ENCODE peak calls at places on chromosomes 6 and 20, in nine cellular contexts. H is Peyer's patch, G is HT1080, M is ovary, E is osteocyte, A is stomach, V is amniotic stem cell, K is WTC11, R is adrenal gland. Y is an unnamed sample.

GRCh38 chr6:1426416-1426815 is 37.0 kb downstream of the FOXF2 start:
- DNase-seq in K (no peak), H (no peak), V (no peak), R (no peak), G (no peak), A (no peak), E (no peak), M (no peak), Y (no peak)

GRCh38 chr20:63502671-63503172 is 3.8 kb upstream of the EEF1A2 start:
- DNase-seq in M (no peak), H (no peak), A (no peak), G (no peak), E (no peak), V (no peak), K (no peak), R (no peak), Y (no peak)

GRCh38 chr6:28858963-28859362 is 64.8 kb downstream of the TRIM27 start:
- DNase-seq in G (peak; percentile 11), A (no peak), R (no peak), E (no peak), M (no peak), H (no peak), V (no peak), K (no peak), Y (no peak)

GRCh38 chr20:51935003-51935358 is 132.7 kb upstream of the SALL4 start:
- DNase-seq in M (no peak), E (no peak), R (no peak), K (no peak), G (no peak), H (no peak), V (no peak), A (no peak), Y (no peak)

GRCh38 chr20:53403029-53403428 is 190.6 kb downstream of the ZNF217 start:
- DNase-seq in H (no peak), G (no peak), E (no peak), A (no peak), K (no peak), M (no peak), V (no peak), R (no peak), Y (no peak)

GRCh38 chr6:49541210-49541724 is 9.2 kb upstream of the C6orf141 start:
- DNase-seq in G (peak; percentile 85), R (no peak), V (no peak), K (no peak), M (no peak), H (no peak), A (no peak), E (no peak), Y (peak; percentile 88)

GRCh38 chr6:128857806-128858205 is 25.1 kb upstream of the LAMA2 start:
- DNase-seq in V (no peak), R (no peak), G (no peak), K (no peak), A (no peak), H (no peak), E (no peak), M (no peak), Y (no peak)

GRCh38 chr20:46720776-46721425 is 11.5 kb downstream of the SLC2A10 start:
- DNase-seq in H (no peak), A (no peak), M (no peak), E (no peak), V (no peak), K (no peak), G (peak; percentile 20), R (no peak), Y (no peak)

GRCh38 chr20:63566395-63567131 is 7.5 kb downstream of the HELZ2 start:
- DNase-seq in E (no peak), V (no peak), K (no peak), R (no peak), A (no peak), M (no peak), G (no peak), H (no peak), Y (no peak)

GRCh38 chr6:122033564-122034181 is 365.8 kb upstream of the HSF2 start:
- DNase-seq in K (no peak), R (no peak), H (no peak), V (peak; percentile 76), M (no peak), A (no peak), E (no peak), G (peak; percentile 31), Y (no peak)

GRCh38 chr20:44495257-44495656 is 19.6 kb downstream of the TTPAL start:
- DNase-seq in K (no peak), M (no peak), A (no peak), H (no peak), E (no peak), G (peak; percentile 69), R (no peak), V (no peak), Y (peak; percentile 93)

GRCh38 chr6:15312500-15312899 is 66.6 kb downstream of the JARID2 start:
- DNase-seq in M (no peak), G (peak; percentile 71), R (no peak), E (no peak), V (no peak), K (no peak), A (no peak), H (no peak), Y (no peak)

GRCh38 chr6:73579389-73579788 is 58.6 kb upstream of the EEF1A1 start:
- DNase-seq in R (peak; percentile 25), H (no peak), E (no peak), A (no peak), K (peak; percentile 23), M (peak; percentile 52), G (no peak), V (no peak), Y (no peak)

GRCh38 chr6:157981395-157982296 is at the start of gene SYNJ2:
- DNase-seq in H (peak; percentile 94), A (peak; percentile 88), E (peak; percentile 93), V (peak; percentile 63), G (peak; percentile 61), K (peak; percentile 75), R (peak; percentile 76), M (peak; percentile 87), Y (peak; percentile 48)

GRCh38 chr20:63084563-63084927 is 77.8 kb upstream of the BHLHE23 start:
- DNase-seq in H (peak; percentile 14), M (peak; percentile 15), K (peak; percentile 10), R (peak; percentile 3), V (no peak), G (no peak), E (peak; percentile 83), A (no peak), Y (no peak)

GRCh38 chr6:13495818-13496217 is 8.4 kb upstream of the GFOD1 start:
- DNase-seq in K (no peak), E (no peak), G (no peak), R (no peak), V (no peak), M (no peak), A (no peak), H (no peak), Y (no peak)

GRCh38 chr6:44224154-44224977 is 971 bp downstream of the SLC29A1 start:
- DNase-seq in H (no peak), R (no peak), A (no peak), K (peak; percentile 39), E (no peak), V (no peak), M (no peak), G (peak; percentile 63), Y (no peak)

GRCh38 chr6:80029442-80029841 is 25.0 kb downstream of the TTK start:
- DNase-seq in H (no peak), K (no peak), G (no peak), E (no peak), V (no peak), M (no peak), A (no peak), R (no peak), Y (no peak)

GRCh38 chr6:31836676-31837611 is 9.4 kb downstream of the HSPA1B start:
- DNase-seq in R (no peak), G (no peak), A (no peak), V (no peak), M (no peak), H (no peak), K (no peak), E (no peak), Y (no peak)

GRCh38 chr6:153001767-153002612 is 519 bp downstream of the MTRF1L start:
- DNase-seq in H (no peak), K (no peak), G (peak; percentile 19), M (no peak), R (peak; percentile 15), V (no peak), A (no peak), E (no peak), Y (no peak)

GRCh38 chr6:10745116-10745515 is 2.5 kb upstream of the TMEM14B start:
- DNase-seq in K (no peak), E (no peak), A (no peak), G (no peak), R (no peak), M (no peak), H (no peak), V (no peak), Y (no peak)

GRCh38 chr20:36162272-36162966 is 7.9 kb downstream of the EPB41L1 start:
- DNase-seq in A (no peak), R (peak; percentile 72), V (no peak), M (no peak), H (no peak), K (no peak), E (no peak), G (no peak), Y (no peak)

GRCh38 chr6:26295691-26296555 is 69.1 kb upstream of the BTN3A2 start:
- DNase-seq in E (no peak), A (peak; percentile 30), H (peak; percentile 74), R (no peak), K (no peak), V (peak; percentile 66), G (peak; percentile 92), M (no peak), Y (peak; percentile 76)

GRCh38 chr6:31918069-31918725 is 9.3 kb upstream of the C2 start:
- DNase-seq in E (no peak), A (no peak), K (no peak), H (no peak), G (peak; percentile 31), M (no peak), R (no peak), V (no peak), Y (no peak)

GRCh38 chr20:36574278-36575065 is 1.1 kb downstream of the TGIF2 start:
- DNase-seq in M (peak; percentile 91), G (peak; percentile 36), A (peak; percentile 51), H (peak; percentile 69), K (peak; percentile 67), E (no peak), V (no peak), R (peak; percentile 54), Y (no peak)

GRCh38 chr6:27156874-27157460 is 90.5 kb upstream of the PRSS16 start:
- DNase-seq in K (no peak), M (no peak), A (no peak), R (no peak), G (peak; percentile 24), E (no peak), V (no peak), H (no peak), Y (no peak)

GRCh38 chr6:162251257-162251656 is 476.3 kb downstream of the PRKN start:
- DNase-seq in V (no peak), M (no peak), G (peak; percentile 16), E (no peak), K (peak; percentile 26), A (no peak), R (no peak), H (no peak), Y (no peak)

GRCh38 chr6:4059115-4059777 is 19.7 kb downstream of the FAM217A start:
- DNase-seq in M (no peak), A (no peak), H (no peak), R (no peak), E (no peak), K (no peak), G (peak; percentile 95), V (peak; percentile 83), Y (peak; percentile 71)

GRCh38 chr20:37356961-37357371 is 11.0 kb downstream of the SRC start:
- DNase-seq in H (peak; percentile 41), G (no peak), A (no peak), E (no peak), M (peak; percentile 32), V (no peak), K (no peak), R (peak; percentile 13), Y (no peak)

Y was measured in skeletal muscle cell.